ENCODE peak calls at places on chromosomes 1 and 21, in six cellular contexts. K, R, Q, F, L and Y are unnamed samples.

GRCh38 chr1:205324781-205325180 is 3.2 kb upstream of the NUAK2 start:
- DNase-seq in K (peak), R (peak), Q (no peak), F (no peak), L (no peak), Y (no peak)

GRCh38 chr21:33478858-33479678 is 706 bp downstream of the TMEM50B start:
- DNase-seq in K (peak), R (peak), Q (no peak), F (peak), L (peak), Y (peak)

GRCh38 chr21:31220567-31220966 is 123.5 kb downstream of the TIAM1 start:
- DNase-seq in K (peak), R (no peak), Q (no peak), F (no peak), L (peak), Y (no peak)

GRCh38 chr1:40782371-40782956 is 1.1 kb upstream of the KCNQ4 start:
- DNase-seq in K (no peak), R (no peak), Q (no peak), F (no peak), L (no peak), Y (peak)

GRCh38 chr1:164440222-164440621 is 118.8 kb upstream of the PBX1 start:
- DNase-seq in K (no peak), R (peak), Q (no peak), F (no peak), L (no peak), Y (peak)

GRCh38 chr21:40618216-40618615 is 228.7 kb downstream of the DSCAM start:
- DNase-seq in K (no peak), R (no peak), Q (no peak), F (no peak), L (no peak), Y (no peak)

GRCh38 chr1:195939844-195940243 is 668.4 kb downstream of the KCNT2 start:
- DNase-seq in K (no peak), R (peak), Q (no peak), F (peak), L (no peak), Y (peak)

GRCh38 chr1:25754421-25755195 is 45.4 kb upstream of the SELENON start:
- DNase-seq in K (no peak), R (no peak), Q (no peak), F (no peak), L (no peak), Y (no peak)

GRCh38 chr21:14737922-14738321 is 191.8 kb upstream of the SAMSN1 start:
- DNase-seq in K (peak), R (peak), Q (no peak), F (peak), L (peak), Y (peak)

GRCh38 chr1:202671388-202671787 is 38.9 kb downstream of the SYT2 start:
- DNase-seq in K (no peak), R (no peak), Q (no peak), F (no peak), L (no peak), Y (no peak)

GRCh38 chr1:171954386-171954785 is 113.1 kb downstream of the DNM3 start:
- DNase-seq in K (no peak), R (no peak), Q (no peak), F (no peak), L (no peak), Y (no peak)

GRCh38 chr1:54476231-54477109 is 70.3 kb upstream of the SSBP3 start:
- DNase-seq in K (no peak), R (no peak), Q (no peak), F (no peak), L (no peak), Y (no peak)

GRCh38 chr1:59331686-59332085 is 34.8 kb downstream of the FGGY start:
- DNase-seq in K (no peak), R (no peak), Q (no peak), F (no peak), L (no peak), Y (no peak)

GRCh38 chr1:172770081-172770480 is 111.2 kb downstream of the FASLG start:
- DNase-seq in K (no peak), R (no peak), Q (no peak), F (no peak), L (no peak), Y (no peak)

GRCh38 chr1:10903826-10904225 is 107.4 kb upstream of the CASZ1 start:
- DNase-seq in K (no peak), R (no peak), Q (no peak), F (no peak), L (no peak), Y (no peak)

GRCh38 chr1:245687636-245688535 is 533.1 kb downstream of the KIF26B start:
- DNase-seq in K (no peak), R (no peak), Q (no peak), F (no peak), L (no peak), Y (no peak)

GRCh38 chr1:185581961-185582725 is 152.0 kb upstream of the HMCN1 start:
- DNase-seq in K (peak), R (no peak), Q (no peak), F (no peak), L (no peak), Y (no peak)

GRCh38 chr1:163361123-163361934 is 39.6 kb downstream of the NUF2 start:
- DNase-seq in K (no peak), R (peak), Q (no peak), F (peak), L (peak), Y (peak)
- TF ChIP-seq BHLHE40 in K (no peak), R (no peak), Q (no peak), F (no peak), L (no peak), Y (no peak)

DNA sequence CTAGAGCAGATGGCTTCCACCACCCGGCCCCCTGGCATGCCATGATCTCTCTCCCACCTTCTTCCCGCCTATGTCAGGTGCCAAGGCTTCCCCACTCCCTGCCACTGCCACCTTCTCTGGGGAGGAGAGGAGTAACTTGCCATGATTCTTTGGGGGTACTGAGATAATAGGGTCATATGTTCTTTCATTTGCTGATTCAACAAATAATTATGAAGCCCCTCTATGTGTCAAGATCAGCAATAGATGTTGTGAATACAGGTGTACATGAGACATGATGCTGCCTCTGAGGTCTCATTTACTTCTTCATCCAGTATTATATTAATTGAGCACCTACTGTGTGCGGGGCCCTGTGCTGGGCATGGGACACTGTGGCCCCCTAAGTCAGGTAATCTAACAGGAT is 6.0 kb upstream of the VWA5B1 start:
- DNase-seq in K (no peak), R (no peak), Q (no peak), F (no peak), L (no peak), Y (no peak)
- TF ChIP-seq BHLHE40 in K (no peak), R (no peak), Q (no peak), F (no peak), L (no peak), Y (no peak)

GRCh38 chr1:30965914-30966313 is 57.4 kb upstream of the SDC3 start:
- DNase-seq in K (no peak), R (no peak), Q (no peak), F (no peak), L (no peak), Y (no peak)
- TF ChIP-seq BHLHE40 in K (no peak), R (no peak), Q (no peak), F (no peak), L (no peak), Y (no peak)

GRCh38 chr21:36810443-36810842 is 111.5 kb downstream of the SIM2 start:
- DNase-seq in K (no peak), R (no peak), Q (no peak), F (no peak), L (no peak), Y (no peak)

GRCh38 chr21:36807421-36808004 is 108.6 kb downstream of the SIM2 start:
- DNase-seq in K (no peak), R (no peak), Q (no peak), F (no peak), L (no peak), Y (no peak)

GRCh38 chr21:36815284-36815683 is 116.4 kb downstream of the SIM2 start:
- DNase-seq in K (no peak), R (no peak), Q (no peak), F (no peak), L (no peak), Y (no peak)

GRCh38 chr21:36813071-36813470 is 114.2 kb downstream of the SIM2 start:
- DNase-seq in K (no peak), R (no peak), Q (no peak), F (no peak), L (no peak), Y (no peak)

GRCh38 chr21:36811762-36812161 is 112.8 kb downstream of the SIM2 start:
- DNase-seq in K (no peak), R (no peak), Q (no peak), F (no peak), L (no peak), Y (no peak)
- TF ChIP-seq BHLHE40 in K (no peak), R (no peak), Q (no peak), F (no peak), L (no peak), Y (no peak)

GRCh38 chr21:46472246-46472645 is 13.6 kb downstream of the DIP2A start:
- DNase-seq in K (peak), R (no peak), Q (no peak), F (no peak), L (no peak), Y (no peak)
- TF ChIP-seq BHLHE40 in K (no peak), R (no peak), Q (no peak), F (no peak), L (no peak), Y (no peak)

DNA sequence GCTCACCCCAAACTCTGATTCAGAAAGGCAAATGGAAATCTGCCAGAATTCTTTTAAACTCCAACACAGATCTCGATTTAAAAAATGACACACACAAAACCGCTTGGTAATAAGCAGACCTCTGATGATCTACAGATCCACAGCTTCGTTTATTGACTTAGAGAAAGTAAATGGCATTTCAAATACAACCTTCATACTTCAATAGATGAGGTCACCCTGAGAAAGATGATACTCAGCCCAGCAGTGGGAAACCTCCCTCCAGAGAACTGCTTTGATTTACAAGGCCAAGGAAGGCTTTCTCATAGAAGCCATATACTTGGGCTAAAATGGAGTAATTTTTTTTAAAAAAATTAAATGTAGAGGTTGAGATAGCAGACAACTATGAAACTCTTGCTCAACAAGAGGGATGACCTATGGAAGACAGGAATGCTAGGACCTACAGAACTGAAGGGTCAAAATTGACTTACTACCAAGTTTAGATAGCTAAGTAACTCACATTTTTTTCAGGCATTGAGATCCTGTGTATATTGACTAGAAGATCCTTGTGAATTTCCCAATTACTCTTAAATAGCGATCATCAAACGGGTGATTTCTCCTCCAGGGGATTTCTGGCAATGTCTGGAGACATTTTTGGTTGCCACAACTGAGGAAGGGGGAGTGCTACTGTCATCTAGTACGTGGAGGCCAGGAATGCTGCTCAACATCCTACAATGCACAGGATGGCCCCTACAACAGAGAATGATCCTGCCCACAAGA is 143.9 kb downstream of the CLIC6 start:
- DNase-seq in K (peak), R (peak), Q (no peak), F (no peak), L (peak), Y (peak)
- TF ChIP-seq BHLHE40 in K (no peak), R (no peak), Q (no peak), F (no peak), L (no peak), Y (no peak)

GRCh38 chr1:90707363-90707710 is 9.8 kb downstream of the BARHL2 start:
- DNase-seq in K (peak), R (peak), Q (no peak), F (peak), L (peak), Y (peak)
- TF ChIP-seq BHLHE40 in K (no peak), R (no peak), Q (no peak), F (no peak), L (no peak), Y (no peak)

DNA sequence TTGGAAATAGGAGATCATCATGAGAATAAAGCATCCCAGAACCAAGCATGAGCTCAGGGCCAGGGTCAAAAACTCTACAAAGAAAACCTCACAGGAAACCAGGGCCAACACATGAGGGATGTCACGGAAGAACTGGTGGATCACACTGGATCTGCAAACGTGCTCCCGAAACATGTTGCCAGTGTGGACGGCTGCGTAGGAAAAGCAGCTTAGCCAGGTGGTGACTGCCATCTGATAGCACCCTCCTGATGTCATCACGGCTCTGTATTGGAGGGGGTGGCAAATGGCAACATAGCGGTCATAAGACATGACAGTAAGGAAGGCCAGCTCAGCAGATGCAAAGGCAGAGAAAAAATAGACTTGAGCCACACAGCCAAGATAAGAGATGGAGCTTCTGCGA is 20.9 kb downstream of the OR14I1 start:
- DNase-seq in K (no peak), R (no peak), Q (no peak), F (no peak), L (no peak), Y (no peak)
- TF ChIP-seq BHLHE40 in K (no peak), R (no peak), Q (no peak), F (no peak), L (no peak), Y (no peak)